ENCODE peak calls at places on chromosomes 5 and 9, in six cellular contexts. K is neural progenitor cell, W is tibial artery, E is heart right ventricle, Q is AG09309, O is right atrium auricular region. M is an unnamed sample.

GRCh38 chr9:129111762-129112151 is 542 bp downstream of the PTPA start:
- DNase-seq in Q (no peak), O (no peak), E (peak), K (peak), W (peak), M (peak)

GRCh38 chr9:20753761-20754160 is 69.7 kb downstream of the FOCAD start:
- DNase-seq in W (no peak), O (no peak), Q (no peak), K (no peak), E (no peak), M (no peak)

GRCh38 chr5:140627972-140628371 is 5.0 kb downstream of the CD14 start:
- DNase-seq in K (no peak), O (no peak), E (no peak), W (no peak), Q (no peak), M (no peak)

GRCh38 chr5:132641241-132641723 is 16.7 kb upstream of the IL13 start:
- DNase-seq in W (no peak), O (no peak), Q (no peak), E (no peak), K (no peak), M (no peak)

GRCh38 chr9:20397348-20397747 is 225.0 kb downstream of the MLLT3 start:
- DNase-seq in W (no peak), E (no peak), K (peak), O (no peak), Q (no peak), M (no peak)

GRCh38 chr5:6404129-6404528 is 25.8 kb upstream of the MED10 start:
- DNase-seq in Q (peak), W (no peak), K (no peak), E (no peak), O (peak), M (peak)

GRCh38 chr9:124248066-124248465 is 9.7 kb upstream of the NEK6 start:
- DNase-seq in E (no peak), O (no peak), W (no peak), Q (no peak), K (no peak), M (no peak)

GRCh38 chr5:123545506-123545905 is 33.5 kb downstream of the CSNK1G3 start:
- DNase-seq in W (no peak), K (peak), E (no peak), O (no peak), Q (no peak), M (peak)

GRCh38 chr5:54610197-54610898 is 92.8 kb downstream of the SNX18 start:
- DNase-seq in W (no peak), K (no peak), O (no peak), Q (no peak), E (no peak), M (no peak)

GRCh38 chr5:175059687-175060194 is 335.4 kb downstream of the MSX2 start:
- DNase-seq in O (no peak), E (peak), K (peak), W (peak), Q (peak), M (peak)

GRCh38 chr5:74943905-74944304 is 77.7 kb upstream of the FAM169A start:
- DNase-seq in E (no peak), O (no peak), W (no peak), Q (no peak), K (peak), M (no peak)
- TF ChIP-seq CTCF in E (no peak), O (no peak), W (no peak), Q (no peak), K (peak), M (peak)

DNA sequence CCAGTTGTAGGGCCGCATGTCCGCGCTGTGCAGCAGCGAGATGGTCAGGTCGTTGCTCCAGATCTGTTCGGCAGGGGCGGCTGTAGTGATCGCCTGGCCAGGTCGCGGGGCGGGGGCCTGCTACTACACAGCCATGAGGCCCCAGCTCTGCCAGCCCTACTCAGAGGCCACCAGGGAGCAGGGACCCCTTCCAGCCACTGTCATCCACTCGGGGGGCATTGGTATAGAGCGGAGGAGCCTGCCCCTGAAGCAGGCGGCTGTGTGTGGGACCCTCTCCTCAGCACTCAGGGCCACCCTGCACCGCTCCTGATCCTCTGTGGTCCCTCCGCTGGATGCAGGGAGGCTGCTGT is 1.7 kb downstream of the FBXW5 start:
- DNase-seq in W (no peak), Q (no peak), O (no peak), E (no peak), K (no peak), M (no peak)
- H3K4me3 ChIP-seq in W (peak), Q (peak), O (no peak), E (peak), K (no peak), M (peak)

GRCh38 chr9:110146371-110146770 is 61.6 kb downstream of the C9orf152 start:
- DNase-seq in W (no peak), O (no peak), Q (no peak), E (no peak), K (no peak), M (no peak)

GRCh38 chr9:110142253-110142652 is 65.7 kb downstream of the C9orf152 start:
- DNase-seq in W (no peak), Q (no peak), E (no peak), K (no peak), O (no peak), M (no peak)

GRCh38 chr9:110142868-110143866 is 64.8 kb downstream of the C9orf152 start:
- DNase-seq in E (no peak), O (no peak), K (peak), W (no peak), Q (no peak), M (peak)

GRCh38 chr9:110141118-110141797 is 66.7 kb downstream of the C9orf152 start:
- DNase-seq in Q (peak), K (no peak), E (peak), O (peak), W (peak), M (peak)

GRCh38 chr9:110143969-110144545 is 63.9 kb downstream of the C9orf152 start:
- DNase-seq in Q (no peak), K (no peak), O (no peak), E (no peak), W (no peak), M (no peak)
- TF ChIP-seq CTCF in Q (no peak), K (no peak), O (no peak), E (no peak), W (no peak), M (no peak)

GRCh38 chr9:893843-894420 is 52.4 kb downstream of the DMRT1 start:
- DNase-seq in K (peak), W (peak), Q (peak), E (peak), O (no peak), M (peak)

GRCh38 chr9:903886-904285 is 62.4 kb downstream of the DMRT1 start:
- DNase-seq in O (no peak), W (no peak), E (no peak), K (no peak), Q (no peak), M (no peak)

DNA sequence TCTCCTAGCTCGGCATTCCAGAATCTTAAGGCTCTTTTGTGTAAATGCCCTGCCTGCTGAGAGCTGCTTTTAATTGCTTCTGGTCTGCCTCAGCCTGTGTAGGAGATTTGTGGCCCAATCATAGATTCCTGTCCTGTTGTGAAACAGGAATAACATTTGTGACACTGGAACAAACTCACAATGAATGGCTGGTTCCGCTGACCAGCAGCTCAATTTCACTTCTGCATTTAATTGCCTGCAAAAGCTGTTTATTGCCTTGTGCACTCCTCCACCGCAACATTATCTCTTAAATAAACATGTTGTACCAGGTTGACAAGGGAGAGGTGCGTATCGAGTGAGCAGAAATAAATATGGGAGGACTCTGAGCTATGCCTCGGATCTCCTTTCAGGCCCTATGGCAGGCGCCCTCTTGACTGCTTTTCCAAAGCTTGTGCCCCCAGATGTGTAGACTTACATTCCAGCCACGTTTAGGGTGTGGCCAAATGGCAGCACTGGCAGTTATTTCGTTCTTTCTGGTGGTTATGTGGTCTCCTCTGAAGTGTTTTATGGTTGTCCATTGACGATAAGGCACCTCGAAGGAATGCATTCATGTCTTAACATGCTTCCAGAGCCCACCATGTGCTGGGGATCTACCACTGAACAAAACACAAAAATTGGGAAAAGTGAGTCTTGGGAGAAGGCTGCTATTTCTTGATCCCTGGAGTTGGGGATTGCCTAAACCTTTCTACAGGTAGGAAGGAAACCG is 58.1 kb downstream of the DMRT1 start:
- DNase-seq in O (no peak), E (no peak), W (no peak), Q (no peak), K (peak), M (no peak)
- H3K4me3 ChIP-seq in O (no peak), E (no peak), W (no peak), Q (no peak), K (no peak), M (no peak)

DNA sequence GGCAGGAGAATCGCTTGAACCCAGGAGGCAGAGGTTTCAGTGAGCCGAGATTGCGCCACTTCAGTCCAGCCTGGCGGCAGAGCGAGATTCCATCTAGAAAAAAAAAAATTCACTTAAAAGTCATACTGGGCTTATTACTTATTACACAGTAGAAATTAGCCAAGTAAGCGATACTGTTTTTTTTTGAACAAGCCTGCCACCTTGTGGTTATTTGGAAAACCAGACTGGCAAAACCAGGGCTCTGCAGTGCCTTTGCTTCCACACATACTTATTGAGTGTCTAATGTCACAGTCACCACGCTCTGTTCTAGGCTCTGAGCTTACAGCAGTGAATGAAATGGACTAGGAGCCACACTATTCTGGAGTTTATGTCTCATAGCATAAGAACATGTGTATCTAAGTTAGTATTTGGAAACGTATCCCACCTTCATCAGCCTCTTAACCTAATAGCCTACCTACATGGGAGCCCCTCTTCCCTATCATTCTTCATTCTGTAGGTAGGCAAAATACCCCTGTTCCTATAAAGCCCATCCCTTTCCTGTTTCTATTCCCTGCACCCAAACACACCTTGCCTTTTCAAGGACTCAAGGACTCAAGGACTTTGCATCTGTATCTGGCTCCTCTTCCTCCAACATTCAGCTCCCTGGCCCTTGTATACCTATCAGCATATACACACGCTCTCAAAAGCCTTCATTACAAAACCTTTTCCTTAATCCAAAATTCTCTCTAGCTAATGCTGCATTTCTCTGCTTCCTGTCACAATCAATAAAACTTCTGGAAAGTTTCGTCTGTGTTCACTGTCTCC is 13.9 kb upstream of the BASP1 start:
- DNase-seq in W (peak), K (peak), O (peak), E (no peak), Q (no peak), M (peak)
- TF ChIP-seq CTCF in W (peak), K (peak), O (peak), E (peak), Q (peak), M (peak)

GRCh38 chr5:138986186-138986775 is 111.1 kb upstream of the LRRTM2 start:
- DNase-seq in K (no peak), Q (no peak), O (no peak), W (no peak), E (no peak), M (no peak)

GRCh38 chr5:138981606-138982005 is 106.5 kb upstream of the LRRTM2 start:
- DNase-seq in K (no peak), E (no peak), O (peak), Q (no peak), W (no peak), M (peak)

GRCh38 chr5:138983984-138984383 is 108.8 kb upstream of the LRRTM2 start:
- DNase-seq in E (no peak), Q (no peak), W (no peak), K (no peak), O (no peak), M (no peak)

GRCh38 chr5:138985683-138986082 is 110.5 kb upstream of the LRRTM2 start:
- DNase-seq in K (no peak), O (peak), E (no peak), Q (no peak), W (no peak), M (no peak)

DNA sequence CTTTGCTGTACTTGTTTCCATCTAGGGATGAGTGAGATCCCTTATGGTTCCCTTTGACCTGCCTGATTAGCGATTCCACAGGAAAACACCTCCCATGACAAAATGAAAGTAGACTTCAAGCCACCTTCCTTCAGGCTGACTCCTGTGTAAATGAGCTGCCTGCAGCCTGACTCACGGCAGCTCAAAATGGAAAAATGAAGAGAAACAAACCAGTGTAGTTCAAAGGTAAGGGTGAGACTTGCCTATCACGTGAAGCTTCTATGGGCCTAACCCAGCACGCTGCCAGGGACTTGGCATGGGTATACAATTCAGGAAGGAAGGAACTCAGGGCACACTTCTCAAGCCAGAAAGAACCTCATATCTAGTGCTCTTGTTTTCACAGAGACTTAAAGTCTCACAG is 110.1 kb upstream of the LRRTM2 start:
- DNase-seq in E (no peak), K (no peak), Q (no peak), W (no peak), O (peak), M (no peak)
- H3K4me3 ChIP-seq in E (no peak), K (no peak), Q (no peak), W (no peak), O (no peak), M (no peak)

DNA sequence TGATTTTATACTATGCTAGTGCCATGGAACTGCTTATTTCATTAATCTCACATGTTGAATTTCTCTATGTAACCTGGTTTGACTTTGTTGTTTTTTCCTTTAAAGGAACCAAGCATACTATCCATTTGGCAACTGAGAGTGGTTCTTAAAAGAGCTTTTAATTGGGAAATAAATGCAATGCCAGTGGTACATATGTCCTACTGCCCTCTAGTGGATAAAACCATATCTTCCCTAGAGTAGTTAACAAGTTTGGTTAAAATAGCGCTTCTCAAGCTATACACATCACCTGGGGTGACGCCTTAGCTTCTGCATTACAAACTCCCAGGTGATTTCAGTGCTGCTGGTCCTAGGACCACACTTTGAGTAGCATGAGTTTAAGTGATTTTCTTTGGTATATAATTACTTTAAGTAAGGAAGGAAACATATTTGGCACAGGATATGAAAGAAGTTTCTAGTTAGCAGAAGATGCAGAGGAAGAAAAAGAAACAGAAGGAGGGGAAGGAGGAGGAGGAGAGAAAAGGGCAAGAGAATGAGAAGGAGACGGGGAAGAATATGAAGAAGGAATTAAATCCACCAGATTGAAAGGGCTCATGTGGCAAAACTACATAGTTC is 56.8 kb downstream of the FGF10 start:
- DNase-seq in Q (peak), W (no peak), O (no peak), E (no peak), K (peak), M (peak)
- TF ChIP-seq CTCF in Q (peak), W (peak), O (peak), E (peak), K (peak), M (peak)